ENCODE peak calls at places on chromosomes 3 and 15, in eight cellular contexts. One of them, this sample, is unnamed.

GRCh38 chr3:32238816-32239637 is 547 bp downstream of the CMTM8 start:
- DNase-seq in body of pancreas: peak; percentile 68
- DNase-seq in neural progenitor cell: no peak
- DNase-seq in epithelial cell of proximal tubule: no peak
- DNase-seq in foreskin fibroblast: peak; percentile 70
- DNase-seq in IMR-90: peak; percentile 10
- DNase-seq in heart left ventricle: peak; percentile 43
- DNase-seq in SK-N-SH: no peak
- DNase-seq in this sample: no peak

GRCh38 chr3:133860519-133860918 is 35.2 kb downstream of the RAB6B start:
- DNase-seq in body of pancreas: no peak
- DNase-seq in neural progenitor cell: no peak
- DNase-seq in epithelial cell of proximal tubule: no peak
- DNase-seq in foreskin fibroblast: no peak
- DNase-seq in IMR-90: no peak
- DNase-seq in heart left ventricle: no peak
- DNase-seq in SK-N-SH: no peak
- DNase-seq in this sample: no peak

GRCh38 chr3:193389335-193389734 is 10.8 kb upstream of the ATP13A5 start:
- DNase-seq in body of pancreas: no peak
- DNase-seq in neural progenitor cell: peak; percentile 45
- DNase-seq in epithelial cell of proximal tubule: no peak
- DNase-seq in foreskin fibroblast: no peak
- DNase-seq in IMR-90: no peak
- DNase-seq in heart left ventricle: no peak
- DNase-seq in SK-N-SH: no peak
- DNase-seq in this sample: no peak

GRCh38 chr3:178966299-178967183 is 105.1 kb downstream of the ZMAT3 start:
- DNase-seq in body of pancreas: peak; percentile 38
- DNase-seq in neural progenitor cell: no peak
- DNase-seq in epithelial cell of proximal tubule: peak; percentile 47
- DNase-seq in foreskin fibroblast: peak; percentile 49
- DNase-seq in IMR-90: peak; percentile 37
- DNase-seq in heart left ventricle: no peak
- DNase-seq in SK-N-SH: peak; percentile 19
- DNase-seq in this sample: peak; percentile 28

GRCh38 chr15:82730022-82730530 is 20.4 kb upstream of the AP3B2 start:
- DNase-seq in body of pancreas: no peak
- DNase-seq in neural progenitor cell: no peak
- DNase-seq in epithelial cell of proximal tubule: no peak
- DNase-seq in foreskin fibroblast: no peak
- DNase-seq in IMR-90: no peak
- DNase-seq in heart left ventricle: no peak
- DNase-seq in SK-N-SH: no peak
- DNase-seq in this sample: no peak

GRCh38 chr3:142960322-142960850 is 3.1 kb downstream of the PAQR9 start:
- DNase-seq in body of pancreas: no peak
- DNase-seq in neural progenitor cell: no peak
- DNase-seq in epithelial cell of proximal tubule: no peak
- DNase-seq in foreskin fibroblast: no peak
- DNase-seq in IMR-90: no peak
- DNase-seq in heart left ventricle: no peak
- DNase-seq in SK-N-SH: no peak
- DNase-seq in this sample: no peak

GRCh38 chr3:161305095-161305991 is 66.0 kb downstream of the SPTSSB start:
- DNase-seq in body of pancreas: no peak
- DNase-seq in neural progenitor cell: peak; percentile 9
- DNase-seq in epithelial cell of proximal tubule: no peak
- DNase-seq in foreskin fibroblast: peak; percentile 65
- DNase-seq in IMR-90: peak; percentile 27
- DNase-seq in heart left ventricle: no peak
- DNase-seq in SK-N-SH: peak; percentile 28
- DNase-seq in this sample: no peak

GRCh38 chr3:150391200-150391599 is 16.9 kb upstream of the TSC22D2 start:
- DNase-seq in body of pancreas: no peak
- DNase-seq in neural progenitor cell: no peak
- DNase-seq in epithelial cell of proximal tubule: no peak
- DNase-seq in foreskin fibroblast: peak; percentile 50
- DNase-seq in IMR-90: peak; percentile 68
- DNase-seq in heart left ventricle: no peak
- DNase-seq in SK-N-SH: no peak
- DNase-seq in this sample: no peak

GRCh38 chr15:89428246-89428645 is 68.1 kb downstream of the RHCG start:
- DNase-seq in body of pancreas: no peak
- DNase-seq in neural progenitor cell: no peak
- DNase-seq in epithelial cell of proximal tubule: no peak
- DNase-seq in foreskin fibroblast: no peak
- DNase-seq in IMR-90: no peak
- DNase-seq in heart left ventricle: no peak
- DNase-seq in SK-N-SH: no peak
- DNase-seq in this sample: no peak

GRCh38 chr15:89429023-89429422 is 67.4 kb downstream of the RHCG start:
- DNase-seq in body of pancreas: no peak
- DNase-seq in neural progenitor cell: no peak
- DNase-seq in epithelial cell of proximal tubule: no peak
- DNase-seq in foreskin fibroblast: no peak
- DNase-seq in IMR-90: no peak
- DNase-seq in heart left ventricle: no peak
- DNase-seq in SK-N-SH: peak; percentile 49
- DNase-seq in this sample: no peak

GRCh38 chr15:89429986-89430385 is 66.4 kb downstream of the RHCG start:
- DNase-seq in body of pancreas: no peak
- DNase-seq in neural progenitor cell: no peak
- DNase-seq in epithelial cell of proximal tubule: no peak
- DNase-seq in foreskin fibroblast: no peak
- DNase-seq in IMR-90: no peak
- DNase-seq in heart left ventricle: no peak
- DNase-seq in SK-N-SH: no peak
- DNase-seq in this sample: no peak

GRCh38 chr15:89433686-89434085 is 62.7 kb downstream of the RHCG start:
- DNase-seq in body of pancreas: no peak
- DNase-seq in neural progenitor cell: no peak
- DNase-seq in epithelial cell of proximal tubule: no peak
- DNase-seq in foreskin fibroblast: no peak
- DNase-seq in IMR-90: no peak
- DNase-seq in heart left ventricle: no peak
- DNase-seq in SK-N-SH: no peak
- DNase-seq in this sample: no peak

DNA sequence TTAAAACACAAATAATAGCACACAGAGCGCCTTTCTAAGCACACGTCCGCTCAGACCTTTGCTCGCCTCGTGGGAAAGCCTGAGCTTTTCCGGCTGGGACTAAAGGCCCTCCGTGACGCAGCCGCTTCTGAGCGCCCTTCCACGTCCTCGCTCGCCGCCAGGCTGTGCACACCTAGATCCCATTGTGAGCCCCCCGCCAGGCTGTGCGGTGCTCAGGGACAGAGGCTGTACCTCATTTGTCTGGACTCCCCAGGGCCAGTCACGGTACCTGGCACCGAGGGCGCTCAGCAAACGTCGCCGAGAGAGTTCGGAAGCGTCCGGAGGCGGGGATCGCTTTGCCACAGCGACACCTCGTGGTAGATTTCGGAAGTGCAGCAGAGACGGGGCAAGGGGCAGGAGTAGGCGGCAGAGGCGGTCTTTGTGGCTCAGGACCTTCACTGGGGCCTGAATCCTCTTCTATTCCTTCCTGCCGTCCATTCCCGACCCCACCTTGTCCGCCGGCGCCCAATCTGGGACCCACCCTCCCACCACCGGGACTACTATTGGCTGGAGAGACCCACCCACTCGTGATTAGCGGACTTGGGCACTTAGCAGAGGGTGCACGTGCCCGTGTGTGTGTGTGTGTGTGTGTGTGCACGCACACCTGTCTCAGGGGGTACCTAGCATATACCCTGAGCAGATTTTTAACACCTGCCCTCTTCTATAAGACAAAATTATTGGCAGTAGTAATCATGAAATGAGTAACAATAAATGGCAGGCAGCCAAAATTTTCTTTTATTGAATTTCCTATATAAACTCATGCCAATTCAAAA is 65.6 kb downstream of the RHCG start:
- DNase-seq in body of pancreas: peak; percentile 93
- DNase-seq in neural progenitor cell: peak; percentile 86
- DNase-seq in epithelial cell of proximal tubule: no peak
- DNase-seq in foreskin fibroblast: peak; percentile 84
- DNase-seq in IMR-90: peak; percentile 43
- DNase-seq in heart left ventricle: peak; percentile 82
- DNase-seq in SK-N-SH: peak; percentile 94
- DNase-seq in this sample: peak; percentile 19
- H3K4me3 ChIP-seq in body of pancreas: no peak overlapping the region
- H3K4me3 ChIP-seq in neural progenitor cell: peak overlapping the region; percentile 41
- H3K4me3 ChIP-seq in epithelial cell of proximal tubule: peak overlapping the region; percentile 55
- H3K4me3 ChIP-seq in foreskin fibroblast: peak overlapping the region; percentile 41
- H3K4me3 ChIP-seq in IMR-90: peak overlapping the region; percentile 42
- H3K4me3 ChIP-seq in heart left ventricle: peak overlapping the region; percentile 62
- H3K4me3 ChIP-seq in SK-N-SH: no peak overlapping the region
- H3K4me3 ChIP-seq in this sample: peak overlapping the region; percentile 32

DNA sequence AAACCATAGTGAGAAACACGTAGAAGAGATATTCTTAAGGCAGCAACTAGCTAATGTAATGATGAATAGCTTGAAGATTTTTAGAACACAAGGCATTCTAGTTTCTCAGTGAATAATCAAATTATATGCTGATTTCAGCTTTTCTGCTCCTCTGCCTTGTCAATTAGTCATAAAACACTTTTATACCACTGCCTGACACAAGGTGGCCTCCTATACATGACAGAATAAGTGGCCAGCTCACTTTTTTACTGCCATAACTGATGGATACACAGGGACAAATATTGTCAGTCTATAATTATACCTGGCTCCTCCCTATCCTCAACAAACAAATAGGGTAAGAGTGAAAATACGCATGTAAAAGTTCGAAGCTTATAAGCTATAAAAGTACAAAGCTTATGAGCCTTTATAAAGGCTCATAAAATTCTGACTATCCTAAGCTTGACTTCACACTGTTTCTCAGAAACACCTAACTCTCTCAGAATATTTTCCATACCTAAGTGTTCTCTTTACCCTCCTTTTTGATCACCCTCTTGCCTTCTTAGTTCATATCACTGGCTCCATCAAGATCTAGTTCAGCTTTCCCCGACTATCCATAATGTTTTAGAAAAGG is 81.6 kb downstream of the HERC1 start:
- DNase-seq in body of pancreas: peak; percentile 34
- DNase-seq in neural progenitor cell: peak; percentile 72
- DNase-seq in epithelial cell of proximal tubule: peak; percentile 9
- DNase-seq in foreskin fibroblast: peak; percentile 76
- DNase-seq in IMR-90: peak; percentile 65
- DNase-seq in heart left ventricle: peak; percentile 36
- DNase-seq in SK-N-SH: peak; percentile 54
- DNase-seq in this sample: peak; percentile 37
- TF ChIP-seq CTCF in body of pancreas: peak; percentile 81
- TF ChIP-seq CTCF in neural progenitor cell: peak; percentile 81
- TF ChIP-seq CTCF in epithelial cell of proximal tubule: peak; percentile 84
- TF ChIP-seq CTCF in foreskin fibroblast: peak; percentile 61
- TF ChIP-seq CTCF in IMR-90: peak; percentile 77
- TF ChIP-seq CTCF in heart left ventricle: peak; percentile 64
- TF ChIP-seq CTCF in SK-N-SH: peak; percentile 83
- TF ChIP-seq CTCF in this sample: peak; percentile 65

DNA sequence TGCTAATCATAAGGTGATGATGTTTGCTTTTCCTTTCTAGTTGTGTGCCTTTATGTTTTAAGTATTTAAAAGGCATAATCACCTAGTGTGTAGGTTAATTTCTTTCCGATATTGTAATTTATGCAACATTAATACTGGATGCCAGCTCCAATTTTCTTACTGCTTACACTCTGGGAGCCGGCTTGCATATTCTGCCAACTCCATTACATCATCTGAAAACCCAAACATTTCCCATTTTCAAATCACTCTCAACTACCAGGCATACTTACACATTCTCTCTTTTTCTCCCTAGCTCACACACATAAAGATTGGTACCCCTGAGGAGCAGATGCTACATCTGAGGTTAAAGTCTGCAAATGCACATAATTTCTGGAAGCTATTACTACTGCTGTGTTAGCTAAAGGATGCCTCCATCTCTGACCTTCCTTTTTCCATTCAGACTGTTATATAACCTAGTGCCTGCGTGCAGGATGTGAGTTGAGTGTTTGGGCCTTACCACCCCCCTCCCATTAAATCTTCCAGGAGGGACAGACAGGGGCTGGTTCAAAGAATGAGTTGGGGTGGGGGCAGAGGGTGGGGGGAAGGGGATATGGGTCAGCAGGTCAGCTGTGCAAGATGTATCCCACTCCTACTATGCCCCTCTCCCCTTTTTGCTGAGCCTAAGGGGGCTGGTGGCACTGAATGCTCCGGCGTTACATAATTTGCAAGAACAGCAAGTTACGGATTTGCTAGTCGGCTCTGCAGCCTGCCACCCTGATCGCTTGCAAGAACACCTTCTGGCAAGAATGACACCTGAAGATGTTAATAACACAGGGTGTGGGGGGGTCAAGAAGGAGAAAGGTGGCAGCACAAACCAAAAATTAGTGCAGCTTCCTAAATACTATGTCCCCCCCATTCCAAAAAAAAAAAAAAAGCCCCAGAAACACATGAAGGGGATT is 2.5 kb downstream of the RORA start:
- DNase-seq in body of pancreas: no peak
- DNase-seq in neural progenitor cell: no peak
- DNase-seq in epithelial cell of proximal tubule: no peak
- DNase-seq in foreskin fibroblast: peak; percentile 15
- DNase-seq in IMR-90: peak; percentile 6
- DNase-seq in heart left ventricle: no peak
- DNase-seq in SK-N-SH: no peak
- DNase-seq in this sample: no peak
- H3K4me3 ChIP-seq in body of pancreas: no peak overlapping the region
- H3K4me3 ChIP-seq in neural progenitor cell: peak overlapping the region; percentile 91
- H3K4me3 ChIP-seq in epithelial cell of proximal tubule: peak overlapping the region; percentile 73
- H3K4me3 ChIP-seq in foreskin fibroblast: peak overlapping the region; percentile 83
- H3K4me3 ChIP-seq in IMR-90: no peak overlapping the region
- H3K4me3 ChIP-seq in heart left ventricle: peak overlapping the region; percentile 78
- H3K4me3 ChIP-seq in SK-N-SH: peak overlapping the region; percentile 75
- H3K4me3 ChIP-seq in this sample: peak overlapping the region; percentile 75

GRCh38 chr15:62240121-62240520 is 75.0 kb upstream of the C2CD4B start:
- DNase-seq in body of pancreas: no peak
- DNase-seq in neural progenitor cell: no peak
- DNase-seq in epithelial cell of proximal tubule: no peak
- DNase-seq in foreskin fibroblast: no peak
- DNase-seq in IMR-90: no peak
- DNase-seq in heart left ventricle: no peak
- DNase-seq in SK-N-SH: no peak
- DNase-seq in this sample: no peak

GRCh38 chr15:62242999-62243398 is 77.9 kb upstream of the C2CD4B start:
- DNase-seq in body of pancreas: no peak
- DNase-seq in neural progenitor cell: no peak
- DNase-seq in epithelial cell of proximal tubule: no peak
- DNase-seq in foreskin fibroblast: no peak
- DNase-seq in IMR-90: no peak
- DNase-seq in heart left ventricle: no peak
- DNase-seq in SK-N-SH: no peak
- DNase-seq in this sample: no peak

GRCh38 chr15:62240697-62241096 is 75.6 kb upstream of the C2CD4B start:
- DNase-seq in body of pancreas: no peak
- DNase-seq in neural progenitor cell: no peak
- DNase-seq in epithelial cell of proximal tubule: no peak
- DNase-seq in foreskin fibroblast: no peak
- DNase-seq in IMR-90: no peak
- DNase-seq in heart left ventricle: no peak
- DNase-seq in SK-N-SH: no peak
- DNase-seq in this sample: no peak

GRCh38 chr15:62244762-62245161 is 79.7 kb upstream of the C2CD4B start:
- DNase-seq in body of pancreas: peak; percentile 52
- DNase-seq in neural progenitor cell: no peak
- DNase-seq in epithelial cell of proximal tubule: no peak
- DNase-seq in foreskin fibroblast: no peak
- DNase-seq in IMR-90: no peak
- DNase-seq in heart left ventricle: no peak
- DNase-seq in SK-N-SH: no peak
- DNase-seq in this sample: no peak

GRCh38 chr15:62241135-62241770 is 76.2 kb upstream of the C2CD4B start:
- DNase-seq in body of pancreas: peak; percentile 44
- DNase-seq in neural progenitor cell: peak; percentile 60
- DNase-seq in epithelial cell of proximal tubule: no peak
- DNase-seq in foreskin fibroblast: peak; percentile 8
- DNase-seq in IMR-90: no peak
- DNase-seq in heart left ventricle: no peak
- DNase-seq in SK-N-SH: no peak
- DNase-seq in this sample: no peak
- TF ChIP-seq CTCF in body of pancreas: peak; percentile 39
- TF ChIP-seq CTCF in neural progenitor cell: peak; percentile 65
- TF ChIP-seq CTCF in epithelial cell of proximal tubule: peak; percentile 63
- TF ChIP-seq CTCF in foreskin fibroblast: peak; percentile 23
- TF ChIP-seq CTCF in IMR-90: peak; percentile 27
- TF ChIP-seq CTCF in heart left ventricle: peak; percentile 4
- TF ChIP-seq CTCF in SK-N-SH: peak; percentile 34
- TF ChIP-seq CTCF in this sample: peak; percentile 11

This sample was measured in astrocyte of the cerebellum.